ENCODE peak calls at places on chromosomes 13 and 19, in eight cellular contexts. A, Q, L, G, U, V, F and J are unnamed samples.

GRCh38 chr13:85419611-85420010 is 379.6 kb downstream of the SLITRK6 start:
- DNase-seq in L (no peak), Q (no peak), G (no peak), F (no peak), U (no peak), V (no peak), A (no peak), J (no peak)

GRCh38 chr19:17948474-17948966 is 15.7 kb downstream of the CCDC124 start:
- DNase-seq in L (no peak), A (no peak), U (no peak), G (no peak), V (no peak), Q (no peak), F (peak; percentile 25), J (no peak)

GRCh38 chr13:76522083-76522755 is 364.0 kb downstream of the KCTD12 start:
- DNase-seq in G (no peak), F (no peak), Q (no peak), L (no peak), A (no peak), V (no peak), U (no peak), J (peak; percentile 29)

GRCh38 chr13:59269476-59269875 is 894.3 kb downstream of the DIAPH3 start:
- DNase-seq in A (no peak), V (no peak), G (no peak), U (no peak), L (no peak), Q (peak; percentile 77), F (no peak), J (no peak)

GRCh38 chr13:42378383-42378780 is 106.4 kb downstream of the AKAP11 start:
- DNase-seq in A (no peak), F (no peak), U (no peak), G (no peak), Q (no peak), L (no peak), V (no peak), J (no peak)

GRCh38 chr13:57632276-57633140 is 964 bp downstream of the PCDH17 start:
- DNase-seq in Q (no peak), L (peak; percentile 46), V (no peak), A (no peak), G (peak; percentile 43), U (no peak), F (peak; percentile 7), J (no peak)

GRCh38 chr19:747432-748273 is 3.3 kb upstream of the MISP start:
- DNase-seq in V (no peak), F (no peak), U (no peak), G (no peak), L (no peak), Q (no peak), A (no peak), J (no peak)

GRCh38 chr13:90717451-90717936 is 630.0 kb upstream of the MIR17HG start:
- DNase-seq in A (no peak), U (no peak), Q (peak; percentile 77), F (no peak), L (no peak), G (no peak), V (no peak), J (no peak)

GRCh38 chr13:52195052-52195837 is 35.8 kb upstream of the NEK3 start:
- DNase-seq in A (no peak), F (peak; percentile 84), Q (no peak), V (peak; percentile 85), L (peak; percentile 89), U (peak; percentile 44), G (peak; percentile 18), J (no peak)

GRCh38 chr13:48507024-48507423 is 25.9 kb downstream of the RCBTB2 start:
- DNase-seq in U (no peak), A (no peak), G (no peak), V (no peak), F (no peak), Q (no peak), L (no peak), J (no peak)

GRCh38 chr19:46386996-46387712 is 26.2 kb downstream of the CCDC8 start:
- DNase-seq in V (no peak), G (no peak), U (no peak), A (no peak), F (no peak), L (peak; percentile 33), Q (no peak), J (no peak)

GRCh38 chr13:26561636-26562537 is 4.4 kb downstream of the WASF3 start:
- DNase-seq in A (no peak), G (no peak), L (no peak), V (no peak), F (no peak), U (no peak), Q (peak; percentile 81), J (no peak)

GRCh38 chr13:75934889-75935288 is 298.8 kb downstream of the LMO7 start:
- DNase-seq in A (no peak), L (no peak), F (no peak), G (no peak), U (no peak), V (no peak), Q (peak; percentile 28), J (no peak)

GRCh38 chr19:28465317-28466086 is 747.4 kb downstream of the UQCRFS1 start:
- DNase-seq in V (no peak), U (no peak), A (no peak), L (no peak), G (no peak), F (no peak), Q (no peak), J (no peak)

GRCh38 chr13:26184791-26185250 is 37.3 kb downstream of the RNF6 start:
- DNase-seq in V (peak; percentile 78), G (peak; percentile 29), Q (peak; percentile 53), U (peak; percentile 4), A (peak; percentile 57), F (peak; percentile 70), L (peak; percentile 56), J (peak; percentile 22)

GRCh38 chr13:114124921-114125320 is 7.5 kb downstream of the RASA3 start:
- DNase-seq in Q (peak; percentile 72), U (no peak), G (no peak), A (no peak), L (no peak), V (peak; percentile 75), F (no peak), J (no peak)